ENCODE peak calls at places on chromosome 16, in four cellular contexts. Y is thoracic aorta; G is effector CD4-positive, alpha-beta T cell; D is lower leg skin. N is an unnamed sample.

GRCh38 chr16:23296994-23297393 is 5.1 kb upstream of the SCNN1B start:
- DNase-seq in Y (no peak), G (no peak), D (no peak), N (peak; percentile 8)

GRCh38 chr16:89860747-89861304 is 12.6 kb upstream of the TCF25 start:
- DNase-seq in Y (no peak), D (no peak), G (peak; percentile 67), N (no peak)

GRCh38 chr16:85293899-85294642 is 181.8 kb upstream of the CIBAR2 start:
- DNase-seq in G (no peak), Y (no peak), D (no peak), N (no peak)

GRCh38 chr16:30183961-30184429 is 593 bp downstream of the CORO1A start:
- DNase-seq in Y (no peak), G (peak; percentile 67), D (no peak), N (no peak)

GRCh38 chr16:47060596-47060995 is 83.1 kb downstream of the NETO2 start:
- DNase-seq in G (no peak), D (no peak), Y (no peak), N (no peak)

GRCh38 chr16:595942-596735 is 6.3 kb downstream of the RAB40C start:
- DNase-seq in Y (no peak), D (no peak), G (no peak), N (no peak)

GRCh38 chr16:81885976-81886586 is 107.0 kb downstream of the PLCG2 start:
- DNase-seq in Y (no peak), D (no peak), G (no peak), N (peak; percentile 27)

GRCh38 chr16:4935231-4935855 is 1.6 kb downstream of the PPL start:
- DNase-seq in Y (peak; percentile 68), D (peak; percentile 91), G (no peak), N (no peak)

GRCh38 chr16:3182608-3183444 is 5.2 kb upstream of the OR1F1 start:
- DNase-seq in Y (no peak), D (no peak), G (no peak), N (peak; percentile 70)

GRCh38 chr16:28264656-28265055 is 27.7 kb upstream of the SBK1 start:
- DNase-seq in D (no peak), G (no peak), Y (no peak), N (peak; percentile 53)

GRCh38 chr16:27515874-27516353 is 33.8 kb downstream of the GTF3C1 start:
- DNase-seq in Y (no peak), G (no peak), D (no peak), N (peak; percentile 18)

GRCh38 chr16:81478876-81479496 is 34.4 kb downstream of the CMIP start:
- DNase-seq in D (peak; percentile 55), G (no peak), Y (no peak), N (no peak)

GRCh38 chr16:55872130-55872529 is 3.0 kb downstream of the CES5A start:
- DNase-seq in G (no peak), D (no peak), Y (no peak), N (no peak)

GRCh38 chr16:60463986-60464385 is 1572.3 kb downstream of the CDH8 start:
- DNase-seq in Y (no peak), D (no peak), G (no peak), N (no peak)

GRCh38 chr16:50836121-50836541 is 94.2 kb downstream of the CYLD start:
- DNase-seq in G (no peak), D (no peak), Y (no peak), N (no peak)

GRCh38 chr16:69838417-69838990 is 76.4 kb downstream of the WWP2 start:
- DNase-seq in G (no peak), D (no peak), Y (no peak), N (no peak)

GRCh38 chr16:3907586-3907985 is 27.1 kb upstream of the CREBBP start:
- DNase-seq in D (no peak), G (no peak), Y (no peak), N (no peak)

GRCh38 chr16:12500771-12501170 is 302.9 kb downstream of the CPPED1 start:
- DNase-seq in D (peak; percentile 26), G (no peak), Y (no peak), N (no peak)

GRCh38 chr16:28193530-28194423 is 18.0 kb downstream of the XPO6 start:
- DNase-seq in D (no peak), Y (no peak), G (peak; percentile 24), N (no peak)

GRCh38 chr16:1770328-1771071 is 843 bp downstream of the NME3 start:
- DNase-seq in G (peak; percentile 17), D (no peak), Y (no peak), N (peak; percentile 54)

GRCh38 chr16:24850289-24850931 is 4.6 kb downstream of the SLC5A11 start:
- DNase-seq in G (no peak), D (no peak), Y (no peak), N (no peak)

GRCh38 chr16:2001035-2001434 is 8.6 kb downstream of the ZNF598 start:
- DNase-seq in G (no peak), D (no peak), Y (no peak), N (no peak)

GRCh38 chr16:21097151-21097550 is 53.5 kb downstream of the DNAH3 start:
- DNase-seq in Y (no peak), D (no peak), G (no peak), N (no peak)

GRCh38 chr16:75494184-75494583 is 1.1 kb downstream of the CHST6 start:
- DNase-seq in D (no peak), G (no peak), Y (no peak), N (no peak)

GRCh38 chr16:78321611-78322010 is 222.2 kb downstream of the WWOX start:
- DNase-seq in D (no peak), Y (no peak), G (no peak), N (peak; percentile 27)

GRCh38 chr16:77556203-77556602 is 121.4 kb upstream of the ADAMTS18 start:
- DNase-seq in D (no peak), Y (no peak), G (no peak), N (no peak)

GRCh38 chr16:66419527-66419926 is 7.6 kb upstream of the BEAN1 start:
- DNase-seq in G (no peak), Y (no peak), D (no peak), N (no peak)

N was measured in SK-N-DZ.